ENCODE peak calls at places on chromosomes 7 and 10, in seven cellular contexts. Z is activated T-cell treated with anti-CD3 and anti-CD28 coated beads, Interleukin-2, amount 50 U/mL, for 72 hours; F is fibroblast of the aortic adventitia; W is Calu3; P is GM04503; U is NCI-H2081; K is H1. A is an unnamed sample.

GRCh38 chr10:58152698-58153263 is 114.9 kb downstream of the IPMK start:
- DNase-seq in Z (peak), F (peak), W (peak), P (no peak), U (peak), K (peak), A (peak)

GRCh38 chr7:45067582-45067981 is 21.2 kb downstream of the NACAD start:
- DNase-seq in Z (no peak), F (no peak), W (no peak), P (no peak), U (no peak), K (no peak), A (no peak)

GRCh38 chr10:65176994-65177393 is 1655.8 kb downstream of the REEP3 start:
- DNase-seq in Z (no peak), F (no peak), W (no peak), P (no peak), U (no peak), K (no peak), A (no peak)

GRCh38 chr10:60508037-60508436 is 118.4 kb upstream of the ANK3 start:
- DNase-seq in Z (no peak), F (peak), W (no peak), P (no peak), U (no peak), K (no peak), A (no peak)

GRCh38 chr7:95687759-95688343 is 84.5 kb upstream of the DYNC1I1 start:
- DNase-seq in Z (no peak), F (peak), W (peak), P (no peak), U (peak), K (no peak), A (no peak)

GRCh38 chr7:51376420-51377092 is 59.9 kb upstream of the COBL start:
- DNase-seq in Z (no peak), F (peak), W (peak), P (no peak), U (no peak), K (no peak), A (peak)

GRCh38 chr7:17408245-17408903 is 109.9 kb downstream of the AHR start:
- DNase-seq in Z (no peak), F (peak), W (peak), P (peak), U (no peak), K (no peak), A (peak)

GRCh38 chr7:27586825-27587224 is 75.9 kb downstream of the HIBADH start:
- DNase-seq in Z (no peak), F (no peak), W (no peak), P (no peak), U (peak), K (no peak), A (no peak)

GRCh38 chr7:39709768-39710291 is 86.5 kb downstream of the RALA start:
- DNase-seq in Z (no peak), F (peak), W (no peak), P (peak), U (no peak), K (no peak), A (peak)

GRCh38 chr7:129438839-129439640 is 4.8 kb downstream of the STRIP2 start:
- DNase-seq in Z (peak), F (peak), W (peak), P (no peak), U (no peak), K (no peak), A (peak)

GRCh38 chr7:158676898-158677297 is 27.7 kb downstream of the NCAPG2 start:
- DNase-seq in Z (no peak), F (no peak), W (no peak), P (no peak), U (no peak), K (no peak), A (no peak)

GRCh38 chr10:129033354-129033729 is 433.7 kb upstream of the MGMT start:
- DNase-seq in Z (no peak), F (no peak), W (no peak), P (no peak), U (no peak), K (no peak), A (no peak)

GRCh38 chr7:143299840-143300239 is 11.7 kb downstream of the CASP2 start:
- DNase-seq in Z (peak), F (no peak), W (peak), P (no peak), U (peak), K (peak), A (no peak)